ENCODE peak calls at places on chromosomes 7 and 10, in ten cellular contexts. One of them, this sample, is unnamed.

GRCh38 chr7:18768256-18768655 is 272.7 kb downstream of the HDAC9 start:
- DNase-seq in GM20000: no peak
- DNase-seq in GM10248: no peak
- DNase-seq in AG04450: no peak
- DNase-seq in body of pancreas: no peak
- DNase-seq in cardiac fibroblast: no peak
- DNase-seq in brain microvascular endothelial cell: peak; percentile 54
- DNase-seq in mammary epithelial cell: no peak
- DNase-seq in dorsolateral prefrontal cortex: no peak
- DNase-seq in CD8-positive, alpha-beta T cell: no peak
- DNase-seq in this sample: no peak

GRCh38 chr7:132500727-132501410 is 75.4 kb downstream of the PLXNA4 start:
- DNase-seq in GM20000: no peak
- DNase-seq in GM10248: no peak
- DNase-seq in AG04450: no peak
- DNase-seq in body of pancreas: peak; percentile 33
- DNase-seq in cardiac fibroblast: peak; percentile 91
- DNase-seq in brain microvascular endothelial cell: peak; percentile 3
- DNase-seq in mammary epithelial cell: no peak
- DNase-seq in dorsolateral prefrontal cortex: no peak
- DNase-seq in CD8-positive, alpha-beta T cell: no peak
- DNase-seq in this sample: no peak

GRCh38 chr10:36602374-36602773 is 523.0 kb upstream of the ANKRD30A start:
- DNase-seq in GM20000: no peak
- DNase-seq in GM10248: no peak
- DNase-seq in AG04450: peak; percentile 24
- DNase-seq in body of pancreas: no peak
- DNase-seq in cardiac fibroblast: peak; percentile 55
- DNase-seq in brain microvascular endothelial cell: no peak
- DNase-seq in mammary epithelial cell: peak; percentile 9
- DNase-seq in dorsolateral prefrontal cortex: no peak
- DNase-seq in CD8-positive, alpha-beta T cell: no peak
- DNase-seq in this sample: no peak

GRCh38 chr7:103799298-103799697 is 190.2 kb downstream of the RELN start:
- DNase-seq in GM20000: no peak
- DNase-seq in GM10248: no peak
- DNase-seq in AG04450: no peak
- DNase-seq in body of pancreas: no peak
- DNase-seq in cardiac fibroblast: no peak
- DNase-seq in brain microvascular endothelial cell: no peak
- DNase-seq in mammary epithelial cell: no peak
- DNase-seq in dorsolateral prefrontal cortex: no peak
- DNase-seq in CD8-positive, alpha-beta T cell: no peak
- DNase-seq in this sample: no peak

GRCh38 chr7:95897557-95898183 is 125.3 kb downstream of the DYNC1I1 start:
- DNase-seq in GM20000: no peak
- DNase-seq in GM10248: no peak
- DNase-seq in AG04450: no peak
- DNase-seq in body of pancreas: no peak
- DNase-seq in cardiac fibroblast: no peak
- DNase-seq in brain microvascular endothelial cell: no peak
- DNase-seq in mammary epithelial cell: no peak
- DNase-seq in dorsolateral prefrontal cortex: no peak
- DNase-seq in CD8-positive, alpha-beta T cell: no peak
- DNase-seq in this sample: no peak

GRCh38 chr10:68752711-68753110 is 31.7 kb downstream of the CCAR1 start:
- DNase-seq in GM20000: no peak
- DNase-seq in GM10248: no peak
- DNase-seq in AG04450: no peak
- DNase-seq in body of pancreas: no peak
- DNase-seq in cardiac fibroblast: no peak
- DNase-seq in brain microvascular endothelial cell: no peak
- DNase-seq in mammary epithelial cell: no peak
- DNase-seq in dorsolateral prefrontal cortex: no peak
- DNase-seq in CD8-positive, alpha-beta T cell: no peak
- DNase-seq in this sample: no peak

GRCh38 chr10:27240891-27241639 is 468 bp upstream of the ACBD5 start:
- DNase-seq in GM20000: peak; percentile 47
- DNase-seq in GM10248: peak; percentile 22
- DNase-seq in AG04450: no peak
- DNase-seq in body of pancreas: peak; percentile 37
- DNase-seq in cardiac fibroblast: peak; percentile 7
- DNase-seq in brain microvascular endothelial cell: no peak
- DNase-seq in mammary epithelial cell: peak; percentile 30
- DNase-seq in dorsolateral prefrontal cortex: peak; percentile 47
- DNase-seq in CD8-positive, alpha-beta T cell: peak; percentile 64
- DNase-seq in this sample: peak; percentile 12

GRCh38 chr7:80330434-80330833 is 181.4 kb downstream of the GNAT3 start:
- DNase-seq in GM20000: no peak
- DNase-seq in GM10248: no peak
- DNase-seq in AG04450: no peak
- DNase-seq in body of pancreas: no peak
- DNase-seq in cardiac fibroblast: peak; percentile 29
- DNase-seq in brain microvascular endothelial cell: no peak
- DNase-seq in mammary epithelial cell: no peak
- DNase-seq in dorsolateral prefrontal cortex: no peak
- DNase-seq in CD8-positive, alpha-beta T cell: no peak
- DNase-seq in this sample: no peak

GRCh38 chr10:132294561-132295320 is 13.0 kb downstream of the STK32C start:
- DNase-seq in GM20000: no peak
- DNase-seq in GM10248: no peak
- DNase-seq in AG04450: no peak
- DNase-seq in body of pancreas: no peak
- DNase-seq in cardiac fibroblast: no peak
- DNase-seq in brain microvascular endothelial cell: no peak
- DNase-seq in mammary epithelial cell: no peak
- DNase-seq in dorsolateral prefrontal cortex: peak; percentile 34
- DNase-seq in CD8-positive, alpha-beta T cell: no peak
- DNase-seq in this sample: peak; percentile 36

GRCh38 chr7:19754521-19755116 is 18.8 kb downstream of the TMEM196 start:
- DNase-seq in GM20000: peak; percentile 32
- DNase-seq in GM10248: peak; percentile 20
- DNase-seq in AG04450: no peak
- DNase-seq in body of pancreas: no peak
- DNase-seq in cardiac fibroblast: peak; percentile 65
- DNase-seq in brain microvascular endothelial cell: peak; percentile 9
- DNase-seq in mammary epithelial cell: peak; percentile 27
- DNase-seq in dorsolateral prefrontal cortex: no peak
- DNase-seq in CD8-positive, alpha-beta T cell: no peak
- DNase-seq in this sample: peak; percentile 5

GRCh38 chr10:121732676-121733445 is 134.6 kb upstream of the FGFR2 start:
- DNase-seq in GM20000: no peak
- DNase-seq in GM10248: no peak
- DNase-seq in AG04450: no peak
- DNase-seq in body of pancreas: no peak
- DNase-seq in cardiac fibroblast: no peak
- DNase-seq in brain microvascular endothelial cell: no peak
- DNase-seq in mammary epithelial cell: no peak
- DNase-seq in dorsolateral prefrontal cortex: no peak
- DNase-seq in CD8-positive, alpha-beta T cell: no peak
- DNase-seq in this sample: no peak

GRCh38 chr7:27901028-27901760 is 161.2 kb downstream of the TAX1BP1 start:
- DNase-seq in GM20000: peak; percentile 43
- DNase-seq in GM10248: peak; percentile 59
- DNase-seq in AG04450: no peak
- DNase-seq in body of pancreas: no peak
- DNase-seq in cardiac fibroblast: peak; percentile 50
- DNase-seq in brain microvascular endothelial cell: peak; percentile 59
- DNase-seq in mammary epithelial cell: peak; percentile 19
- DNase-seq in dorsolateral prefrontal cortex: no peak
- DNase-seq in CD8-positive, alpha-beta T cell: no peak
- DNase-seq in this sample: no peak

GRCh38 chr10:80544316-80544953 is 6.7 kb downstream of the SH2D4B start:
- DNase-seq in GM20000: no peak
- DNase-seq in GM10248: no peak
- DNase-seq in AG04450: no peak
- DNase-seq in body of pancreas: no peak
- DNase-seq in cardiac fibroblast: no peak
- DNase-seq in brain microvascular endothelial cell: no peak
- DNase-seq in mammary epithelial cell: no peak
- DNase-seq in dorsolateral prefrontal cortex: no peak
- DNase-seq in CD8-positive, alpha-beta T cell: no peak
- DNase-seq in this sample: no peak

GRCh38 chr10:131928248-131929095 is 27.7 kb downstream of the PPP2R2D start:
- DNase-seq in GM20000: peak; percentile 77
- DNase-seq in GM10248: peak; percentile 82
- DNase-seq in AG04450: no peak
- DNase-seq in body of pancreas: no peak
- DNase-seq in cardiac fibroblast: no peak
- DNase-seq in brain microvascular endothelial cell: peak; percentile 47
- DNase-seq in mammary epithelial cell: peak; percentile 24
- DNase-seq in dorsolateral prefrontal cortex: no peak
- DNase-seq in CD8-positive, alpha-beta T cell: peak; percentile 59
- DNase-seq in this sample: no peak

DNA sequence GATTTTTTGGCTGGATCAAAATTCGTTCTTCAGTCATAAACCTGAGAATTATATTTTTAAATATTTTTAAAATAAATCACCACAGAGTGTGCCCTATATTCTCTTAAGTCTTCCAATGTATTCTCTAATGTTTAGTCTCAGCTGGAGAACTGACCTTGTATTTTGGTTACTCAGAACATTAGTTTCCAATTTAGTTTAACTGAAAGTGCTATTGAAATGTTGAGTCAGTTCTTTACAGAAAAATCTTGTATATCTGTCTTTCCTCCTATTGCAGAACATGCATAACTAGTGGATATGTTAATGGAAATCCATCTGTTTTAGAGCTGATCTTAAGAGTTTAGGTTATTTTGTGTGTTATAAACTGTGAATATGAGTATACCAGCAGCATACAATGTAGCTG is 422.7 kb upstream of the IGFBP3 start:
- DNase-seq in GM20000: no peak
- DNase-seq in GM10248: no peak
- DNase-seq in AG04450: no peak
- DNase-seq in body of pancreas: no peak
- DNase-seq in cardiac fibroblast: no peak
- DNase-seq in brain microvascular endothelial cell: no peak
- DNase-seq in mammary epithelial cell: no peak
- DNase-seq in dorsolateral prefrontal cortex: no peak
- DNase-seq in CD8-positive, alpha-beta T cell: no peak
- DNase-seq in this sample: no peak
- TF ChIP-seq CTCF in GM20000: no peak
- TF ChIP-seq CTCF in GM10248: no peak
- TF ChIP-seq CTCF in AG04450: no peak
- TF ChIP-seq CTCF in body of pancreas: no peak
- TF ChIP-seq CTCF in cardiac fibroblast: no peak
- TF ChIP-seq CTCF in brain microvascular endothelial cell: no peak
- TF ChIP-seq CTCF in mammary epithelial cell: no peak
- TF ChIP-seq CTCF in dorsolateral prefrontal cortex: no peak
- TF ChIP-seq CTCF in CD8-positive, alpha-beta T cell: no peak
- TF ChIP-seq CTCF in this sample: no peak

GRCh38 chr10:72925951-72926465 is 28.6 kb downstream of the PLA2G12B start:
- DNase-seq in GM20000: no peak
- DNase-seq in GM10248: no peak
- DNase-seq in AG04450: no peak
- DNase-seq in body of pancreas: no peak
- DNase-seq in cardiac fibroblast: no peak
- DNase-seq in brain microvascular endothelial cell: no peak
- DNase-seq in mammary epithelial cell: no peak
- DNase-seq in dorsolateral prefrontal cortex: no peak
- DNase-seq in CD8-positive, alpha-beta T cell: no peak
- DNase-seq in this sample: no peak
- TF ChIP-seq CTCF in GM20000: no peak
- TF ChIP-seq CTCF in GM10248: no peak
- TF ChIP-seq CTCF in AG04450: no peak
- TF ChIP-seq CTCF in body of pancreas: no peak
- TF ChIP-seq CTCF in cardiac fibroblast: no peak
- TF ChIP-seq CTCF in brain microvascular endothelial cell: no peak
- TF ChIP-seq CTCF in mammary epithelial cell: peak; percentile 10
- TF ChIP-seq CTCF in dorsolateral prefrontal cortex: no peak
- TF ChIP-seq CTCF in CD8-positive, alpha-beta T cell: no peak
- TF ChIP-seq CTCF in this sample: no peak

DNA sequence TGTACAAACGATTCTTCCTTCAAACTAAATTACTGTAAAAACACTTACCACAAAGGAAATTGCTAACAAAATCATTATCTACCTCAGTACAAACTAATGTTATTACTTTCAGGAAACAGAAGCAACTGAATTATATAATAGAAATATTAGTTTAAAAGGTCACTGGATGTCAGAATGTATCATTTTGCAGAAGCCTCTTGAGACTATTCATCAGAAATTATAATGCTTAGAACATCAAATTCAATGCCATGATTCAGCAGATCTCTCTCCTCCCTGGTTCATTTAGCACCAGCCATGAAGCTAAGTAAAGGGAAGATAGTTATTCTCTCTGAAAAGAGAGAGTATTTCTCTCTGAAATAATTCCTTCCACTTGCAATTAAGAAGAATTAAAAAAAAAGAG is 223.3 kb downstream of the IMMP2L start:
- DNase-seq in GM20000: no peak
- DNase-seq in GM10248: no peak
- DNase-seq in AG04450: no peak
- DNase-seq in body of pancreas: no peak
- DNase-seq in cardiac fibroblast: no peak
- DNase-seq in brain microvascular endothelial cell: no peak
- DNase-seq in mammary epithelial cell: no peak
- DNase-seq in dorsolateral prefrontal cortex: no peak
- DNase-seq in CD8-positive, alpha-beta T cell: no peak
- DNase-seq in this sample: no peak
- TF ChIP-seq CTCF in GM20000: no peak
- TF ChIP-seq CTCF in GM10248: no peak
- TF ChIP-seq CTCF in AG04450: no peak
- TF ChIP-seq CTCF in body of pancreas: no peak
- TF ChIP-seq CTCF in cardiac fibroblast: no peak
- TF ChIP-seq CTCF in brain microvascular endothelial cell: no peak
- TF ChIP-seq CTCF in mammary epithelial cell: no peak
- TF ChIP-seq CTCF in dorsolateral prefrontal cortex: no peak
- TF ChIP-seq CTCF in CD8-positive, alpha-beta T cell: no peak
- TF ChIP-seq CTCF in this sample: no peak

GRCh38 chr10:49746626-49747302 is 15.4 kb downstream of the OGDHL start:
- DNase-seq in GM20000: no peak
- DNase-seq in GM10248: no peak
- DNase-seq in AG04450: no peak
- DNase-seq in body of pancreas: no peak
- DNase-seq in cardiac fibroblast: no peak
- DNase-seq in brain microvascular endothelial cell: no peak
- DNase-seq in mammary epithelial cell: no peak
- DNase-seq in dorsolateral prefrontal cortex: peak; percentile 27
- DNase-seq in CD8-positive, alpha-beta T cell: no peak
- DNase-seq in this sample: no peak

GRCh38 chr10:49745756-49746155 is 16.4 kb downstream of the OGDHL start:
- DNase-seq in GM20000: no peak
- DNase-seq in GM10248: no peak
- DNase-seq in AG04450: no peak
- DNase-seq in body of pancreas: no peak
- DNase-seq in cardiac fibroblast: no peak
- DNase-seq in brain microvascular endothelial cell: no peak
- DNase-seq in mammary epithelial cell: no peak
- DNase-seq in dorsolateral prefrontal cortex: no peak
- DNase-seq in CD8-positive, alpha-beta T cell: no peak
- DNase-seq in this sample: no peak

GRCh38 chr10:49743464-49744075 is 18.6 kb downstream of the OGDHL start:
- DNase-seq in GM20000: no peak
- DNase-seq in GM10248: peak; percentile 13
- DNase-seq in AG04450: no peak
- DNase-seq in body of pancreas: no peak
- DNase-seq in cardiac fibroblast: no peak
- DNase-seq in brain microvascular endothelial cell: no peak
- DNase-seq in mammary epithelial cell: no peak
- DNase-seq in dorsolateral prefrontal cortex: no peak
- DNase-seq in CD8-positive, alpha-beta T cell: no peak
- DNase-seq in this sample: no peak

GRCh38 chr10:49744091-49744685 is 17.9 kb downstream of the OGDHL start:
- DNase-seq in GM20000: no peak
- DNase-seq in GM10248: peak; percentile 13
- DNase-seq in AG04450: no peak
- DNase-seq in body of pancreas: no peak
- DNase-seq in cardiac fibroblast: no peak
- DNase-seq in brain microvascular endothelial cell: no peak
- DNase-seq in mammary epithelial cell: no peak
- DNase-seq in dorsolateral prefrontal cortex: peak; percentile 22
- DNase-seq in CD8-positive, alpha-beta T cell: no peak
- DNase-seq in this sample: no peak

GRCh38 chr10:49744924-49745605 is 17.1 kb downstream of the OGDHL start:
- DNase-seq in GM20000: no peak
- DNase-seq in GM10248: peak; percentile 12
- DNase-seq in AG04450: no peak
- DNase-seq in body of pancreas: no peak
- DNase-seq in cardiac fibroblast: no peak
- DNase-seq in brain microvascular endothelial cell: no peak
- DNase-seq in mammary epithelial cell: no peak
- DNase-seq in dorsolateral prefrontal cortex: no peak
- DNase-seq in CD8-positive, alpha-beta T cell: no peak
- DNase-seq in this sample: no peak
- TF ChIP-seq CTCF in GM20000: no peak
- TF ChIP-seq CTCF in GM10248: no peak
- TF ChIP-seq CTCF in AG04450: no peak
- TF ChIP-seq CTCF in body of pancreas: no peak
- TF ChIP-seq CTCF in cardiac fibroblast: no peak
- TF ChIP-seq CTCF in brain microvascular endothelial cell: peak; percentile 4
- TF ChIP-seq CTCF in mammary epithelial cell: no peak
- TF ChIP-seq CTCF in dorsolateral prefrontal cortex: no peak
- TF ChIP-seq CTCF in CD8-positive, alpha-beta T cell: no peak
- TF ChIP-seq CTCF in this sample: no peak